ENCODE peak calls at places on chromosomes 1 and 21, in eight cellular contexts. One of them, this sample, is unnamed.
A peak's percentile ranks its signal among the peaks of the same experiment; 100 is the strongest.

GRCh38 chr1:33996281-33996680 is 132.4 kb downstream of the HMGB4 start:
- DNase-seq in transverse colon: no peak
- DNase-seq in AG10803: no peak
- DNase-seq in astrocyte of the spinal cord: no peak
- DNase-seq in stomach: no peak
- DNase-seq in AG09309: no peak
- DNase-seq in cardiac fibroblast: no peak
- DNase-seq in IMR-90: no peak
- DNase-seq in this sample: no peak

GRCh38 chr1:116852910-116853309 is 56.8 kb upstream of the PTGFRN start:
- DNase-seq in transverse colon: no peak
- DNase-seq in AG10803: peak; percentile 44
- DNase-seq in astrocyte of the spinal cord: peak; percentile 73
- DNase-seq in stomach: no peak
- DNase-seq in AG09309: no peak
- DNase-seq in cardiac fibroblast: no peak
- DNase-seq in IMR-90: no peak
- DNase-seq in this sample: no peak

GRCh38 chr1:46527474-46528296 is 23.8 kb downstream of the KNCN start:
- DNase-seq in transverse colon: peak; percentile 85
- DNase-seq in AG10803: peak; percentile 69
- DNase-seq in astrocyte of the spinal cord: peak; percentile 64
- DNase-seq in stomach: peak; percentile 88
- DNase-seq in AG09309: no peak
- DNase-seq in cardiac fibroblast: peak; percentile 83
- DNase-seq in IMR-90: peak; percentile 66
- DNase-seq in this sample: no peak

GRCh38 chr1:156245451-156246232 is 2.2 kb downstream of the PAQR6 start:
- DNase-seq in transverse colon: peak; percentile 33
- DNase-seq in AG10803: no peak
- DNase-seq in astrocyte of the spinal cord: no peak
- DNase-seq in stomach: peak; percentile 42
- DNase-seq in AG09309: no peak
- DNase-seq in cardiac fibroblast: no peak
- DNase-seq in IMR-90: no peak
- DNase-seq in this sample: no peak

GRCh38 chr1:242245255-242245654 is 246.4 kb upstream of the MAP1LC3C start:
- DNase-seq in transverse colon: no peak
- DNase-seq in AG10803: no peak
- DNase-seq in astrocyte of the spinal cord: no peak
- DNase-seq in stomach: no peak
- DNase-seq in AG09309: no peak
- DNase-seq in cardiac fibroblast: no peak
- DNase-seq in IMR-90: no peak
- DNase-seq in this sample: no peak

GRCh38 chr1:52190500-52191252 is 48.8 kb downstream of the ZFYVE9 start:
- DNase-seq in transverse colon: no peak
- DNase-seq in AG10803: no peak
- DNase-seq in astrocyte of the spinal cord: no peak
- DNase-seq in stomach: no peak
- DNase-seq in AG09309: no peak
- DNase-seq in cardiac fibroblast: no peak
- DNase-seq in IMR-90: peak; percentile 30
- DNase-seq in this sample: peak; percentile 16

GRCh38 chr1:98502937-98503336 is 158.6 kb upstream of the SNX7 start:
- DNase-seq in transverse colon: no peak
- DNase-seq in AG10803: no peak
- DNase-seq in astrocyte of the spinal cord: no peak
- DNase-seq in stomach: no peak
- DNase-seq in AG09309: no peak
- DNase-seq in cardiac fibroblast: no peak
- DNase-seq in IMR-90: no peak
- DNase-seq in this sample: no peak

GRCh38 chr21:33171584-33172169 is 58.1 kb upstream of the IFNAR2 start:
- DNase-seq in transverse colon: no peak
- DNase-seq in AG10803: no peak
- DNase-seq in astrocyte of the spinal cord: no peak
- DNase-seq in stomach: no peak
- DNase-seq in AG09309: no peak
- DNase-seq in cardiac fibroblast: no peak
- DNase-seq in IMR-90: no peak
- DNase-seq in this sample: no peak

GRCh38 chr21:42049578-42050430 is 21.3 kb upstream of the UMODL1 start:
- DNase-seq in transverse colon: no peak
- DNase-seq in AG10803: no peak
- DNase-seq in astrocyte of the spinal cord: no peak
- DNase-seq in stomach: no peak
- DNase-seq in AG09309: no peak
- DNase-seq in cardiac fibroblast: no peak
- DNase-seq in IMR-90: no peak
- DNase-seq in this sample: no peak

GRCh38 chr1:48697066-48697707 is 79.5 kb downstream of the BEND5 start:
- DNase-seq in transverse colon: peak; percentile 63
- DNase-seq in AG10803: peak; percentile 16
- DNase-seq in astrocyte of the spinal cord: peak; percentile 23
- DNase-seq in stomach: peak; percentile 74
- DNase-seq in AG09309: no peak
- DNase-seq in cardiac fibroblast: peak; percentile 32
- DNase-seq in IMR-90: peak; percentile 21
- DNase-seq in this sample: peak; percentile 10

GRCh38 chr1:21568006-21568746 is 59.0 kb downstream of the ALPL start:
- DNase-seq in transverse colon: no peak
- DNase-seq in AG10803: no peak
- DNase-seq in astrocyte of the spinal cord: peak; percentile 53
- DNase-seq in stomach: no peak
- DNase-seq in AG09309: no peak
- DNase-seq in cardiac fibroblast: peak; percentile 67
- DNase-seq in IMR-90: peak; percentile 44
- DNase-seq in this sample: no peak

GRCh38 chr1:216944864-216945505 is 221.8 kb upstream of the ESRRG start:
- DNase-seq in transverse colon: no peak
- DNase-seq in AG10803: no peak
- DNase-seq in astrocyte of the spinal cord: no peak
- DNase-seq in stomach: no peak
- DNase-seq in AG09309: no peak
- DNase-seq in cardiac fibroblast: no peak
- DNase-seq in IMR-90: no peak
- DNase-seq in this sample: no peak

GRCh38 chr1:203116048-203116810 is 11.3 kb upstream of the ADORA1 start:
- DNase-seq in transverse colon: no peak
- DNase-seq in AG10803: no peak
- DNase-seq in astrocyte of the spinal cord: no peak
- DNase-seq in stomach: no peak
- DNase-seq in AG09309: no peak
- DNase-seq in cardiac fibroblast: no peak
- DNase-seq in IMR-90: no peak
- DNase-seq in this sample: no peak

GRCh38 chr21:39314155-39315027 is 959 bp upstream of the BRWD1 start:
- DNase-seq in transverse colon: peak; percentile 50
- DNase-seq in AG10803: peak; percentile 80
- DNase-seq in astrocyte of the spinal cord: peak; percentile 75
- DNase-seq in stomach: peak; percentile 28
- DNase-seq in AG09309: no peak
- DNase-seq in cardiac fibroblast: peak; percentile 71
- DNase-seq in IMR-90: peak; percentile 65
- DNase-seq in this sample: no peak

GRCh38 chr1:151905070-151905442 is 4.3 kb downstream of the THEM4 start:
- DNase-seq in transverse colon: no peak
- DNase-seq in AG10803: no peak
- DNase-seq in astrocyte of the spinal cord: no peak
- DNase-seq in stomach: no peak
- DNase-seq in AG09309: no peak
- DNase-seq in cardiac fibroblast: peak; percentile 57
- DNase-seq in IMR-90: no peak
- DNase-seq in this sample: no peak

GRCh38 chr1:81463889-81464288 is 336.8 kb upstream of the ADGRL2 start:
- DNase-seq in transverse colon: no peak
- DNase-seq in AG10803: no peak
- DNase-seq in astrocyte of the spinal cord: no peak
- DNase-seq in stomach: no peak
- DNase-seq in AG09309: no peak
- DNase-seq in cardiac fibroblast: no peak
- DNase-seq in IMR-90: no peak
- DNase-seq in this sample: no peak

GRCh38 chr1:27940297-27940696 is 5.5 kb downstream of the SMPDL3B start:
- DNase-seq in transverse colon: peak; percentile 60
- DNase-seq in AG10803: peak; percentile 31
- DNase-seq in astrocyte of the spinal cord: no peak
- DNase-seq in stomach: peak; percentile 59
- DNase-seq in AG09309: no peak
- DNase-seq in cardiac fibroblast: peak; percentile 47
- DNase-seq in IMR-90: no peak
- DNase-seq in this sample: peak; percentile 32

GRCh38 chr1:153805929-153806750 is 30.9 kb downstream of the SLC27A3 start:
- DNase-seq in transverse colon: no peak
- DNase-seq in AG10803: no peak
- DNase-seq in astrocyte of the spinal cord: no peak
- DNase-seq in stomach: no peak
- DNase-seq in AG09309: no peak
- DNase-seq in cardiac fibroblast: peak; percentile 13
- DNase-seq in IMR-90: no peak
- DNase-seq in this sample: no peak
- H3K4me3 ChIP-seq in transverse colon: no peak overlapping the region
- H3K4me3 ChIP-seq in AG10803: no peak overlapping the region
- H3K4me3 ChIP-seq in astrocyte of the spinal cord: no peak overlapping the region
- H3K4me3 ChIP-seq in stomach: no peak overlapping the region
- H3K4me3 ChIP-seq in AG09309: no peak overlapping the region
- H3K4me3 ChIP-seq in cardiac fibroblast: no peak overlapping the region
- H3K4me3 ChIP-seq in IMR-90: no peak overlapping the region
- H3K4me3 ChIP-seq in this sample: no peak overlapping the region

GRCh38 chr1:230938924-230939368 is 39.7 kb downstream of the TTC13 start:
- DNase-seq in transverse colon: no peak
- DNase-seq in AG10803: no peak
- DNase-seq in astrocyte of the spinal cord: no peak
- DNase-seq in stomach: no peak
- DNase-seq in AG09309: no peak
- DNase-seq in cardiac fibroblast: no peak
- DNase-seq in IMR-90: no peak
- DNase-seq in this sample: no peak
- H3K4me3 ChIP-seq in transverse colon: no peak overlapping the region
- H3K4me3 ChIP-seq in AG10803: no peak overlapping the region
- H3K4me3 ChIP-seq in astrocyte of the spinal cord: no peak overlapping the region
- H3K4me3 ChIP-seq in stomach: no peak overlapping the region
- H3K4me3 ChIP-seq in AG09309: no peak overlapping the region
- H3K4me3 ChIP-seq in cardiac fibroblast: no peak overlapping the region
- H3K4me3 ChIP-seq in IMR-90: no peak overlapping the region
- H3K4me3 ChIP-seq in this sample: no peak overlapping the region

GRCh38 chr1:226512076-226512728 is 36.4 kb upstream of the STUM start:
- DNase-seq in transverse colon: no peak
- DNase-seq in AG10803: no peak
- DNase-seq in astrocyte of the spinal cord: no peak
- DNase-seq in stomach: peak; percentile 1
- DNase-seq in AG09309: no peak
- DNase-seq in cardiac fibroblast: no peak
- DNase-seq in IMR-90: no peak
- DNase-seq in this sample: no peak
- H3K4me3 ChIP-seq in transverse colon: no peak overlapping the region
- H3K4me3 ChIP-seq in AG10803: no peak overlapping the region
- H3K4me3 ChIP-seq in astrocyte of the spinal cord: no peak overlapping the region
- H3K4me3 ChIP-seq in stomach: no peak overlapping the region
- H3K4me3 ChIP-seq in AG09309: no peak overlapping the region
- H3K4me3 ChIP-seq in cardiac fibroblast: no peak overlapping the region
- H3K4me3 ChIP-seq in IMR-90: no peak overlapping the region
- H3K4me3 ChIP-seq in this sample: no peak overlapping the region

GRCh38 chr1:205669341-205670142 is 10.8 kb downstream of the SLC45A3 start:
- DNase-seq in transverse colon: no peak
- DNase-seq in AG10803: no peak
- DNase-seq in astrocyte of the spinal cord: no peak
- DNase-seq in stomach: no peak
- DNase-seq in AG09309: no peak
- DNase-seq in cardiac fibroblast: no peak
- DNase-seq in IMR-90: no peak
- DNase-seq in this sample: no peak
- H3K4me3 ChIP-seq in transverse colon: no peak overlapping the region
- H3K4me3 ChIP-seq in AG10803: no peak overlapping the region
- H3K4me3 ChIP-seq in astrocyte of the spinal cord: no peak overlapping the region
- H3K4me3 ChIP-seq in stomach: no peak overlapping the region
- H3K4me3 ChIP-seq in AG09309: no peak overlapping the region
- H3K4me3 ChIP-seq in cardiac fibroblast: no peak overlapping the region
- H3K4me3 ChIP-seq in IMR-90: no peak overlapping the region
- H3K4me3 ChIP-seq in this sample: no peak overlapping the region

GRCh38 chr1:109641341-109641740 is 14.6 kb upstream of the GSTM4 start:
- DNase-seq in transverse colon: no peak
- DNase-seq in AG10803: no peak
- DNase-seq in astrocyte of the spinal cord: no peak
- DNase-seq in stomach: no peak
- DNase-seq in AG09309: no peak
- DNase-seq in cardiac fibroblast: no peak
- DNase-seq in IMR-90: no peak
- DNase-seq in this sample: no peak

GRCh38 chr1:109640285-109640865 is 15.5 kb upstream of the GSTM4 start:
- DNase-seq in transverse colon: peak; percentile 93
- DNase-seq in AG10803: peak; percentile 54
- DNase-seq in astrocyte of the spinal cord: peak; percentile 57
- DNase-seq in stomach: peak; percentile 93
- DNase-seq in AG09309: no peak
- DNase-seq in cardiac fibroblast: peak; percentile 80
- DNase-seq in IMR-90: peak; percentile 55
- DNase-seq in this sample: peak; percentile 66

GRCh38 chr1:109639841-109640184 is 16.1 kb upstream of the GSTM4 start:
- DNase-seq in transverse colon: peak; percentile 7
- DNase-seq in AG10803: no peak
- DNase-seq in astrocyte of the spinal cord: no peak
- DNase-seq in stomach: no peak
- DNase-seq in AG09309: no peak
- DNase-seq in cardiac fibroblast: no peak
- DNase-seq in IMR-90: no peak
- DNase-seq in this sample: no peak

GRCh38 chr1:109637446-109637845 is 17.8 kb downstream of the AMPD2 start:
- DNase-seq in transverse colon: no peak
- DNase-seq in AG10803: no peak
- DNase-seq in astrocyte of the spinal cord: no peak
- DNase-seq in stomach: peak; percentile 10
- DNase-seq in AG09309: no peak
- DNase-seq in cardiac fibroblast: no peak
- DNase-seq in IMR-90: no peak
- DNase-seq in this sample: no peak

GRCh38 chr1:109639063-109639840 is 16.6 kb upstream of the GSTM4 start:
- DNase-seq in transverse colon: no peak
- DNase-seq in AG10803: no peak
- DNase-seq in astrocyte of the spinal cord: no peak
- DNase-seq in stomach: no peak
- DNase-seq in AG09309: no peak
- DNase-seq in cardiac fibroblast: no peak
- DNase-seq in IMR-90: no peak
- DNase-seq in this sample: no peak
- H3K4me3 ChIP-seq in transverse colon: no peak overlapping the region
- H3K4me3 ChIP-seq in AG10803: no peak overlapping the region
- H3K4me3 ChIP-seq in astrocyte of the spinal cord: no peak overlapping the region
- H3K4me3 ChIP-seq in stomach: no peak overlapping the region
- H3K4me3 ChIP-seq in AG09309: no peak overlapping the region
- H3K4me3 ChIP-seq in cardiac fibroblast: no peak overlapping the region
- H3K4me3 ChIP-seq in IMR-90: no peak overlapping the region
- H3K4me3 ChIP-seq in this sample: no peak overlapping the region

DNA sequence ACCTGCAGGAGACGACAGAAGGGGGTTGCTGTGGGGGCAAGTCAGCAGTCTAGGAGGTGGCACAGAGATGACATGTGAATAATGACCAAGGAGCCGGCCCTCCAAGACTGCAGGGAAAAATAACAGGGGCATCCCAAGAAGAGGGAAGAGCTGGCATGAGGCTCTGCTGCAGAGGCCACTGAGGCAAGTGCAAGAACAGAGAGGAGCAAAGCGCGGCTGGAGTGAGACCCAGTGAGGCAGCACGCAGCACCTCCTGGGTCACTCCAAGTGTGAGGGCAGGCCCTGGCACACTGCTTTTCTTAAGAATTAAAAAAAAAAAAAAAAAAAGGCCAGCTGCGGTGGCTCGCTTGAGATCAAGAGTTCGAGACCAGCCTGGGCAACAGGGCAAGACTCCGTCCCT is 80.1 kb downstream of the SLC66A1 start:
- DNase-seq in transverse colon: no peak
- DNase-seq in AG10803: no peak
- DNase-seq in astrocyte of the spinal cord: no peak
- DNase-seq in stomach: no peak
- DNase-seq in AG09309: no peak
- DNase-seq in cardiac fibroblast: no peak
- DNase-seq in IMR-90: no peak
- DNase-seq in this sample: peak; percentile 18
- H3K4me3 ChIP-seq in transverse colon: no peak overlapping the region
- H3K4me3 ChIP-seq in AG10803: no peak overlapping the region
- H3K4me3 ChIP-seq in astrocyte of the spinal cord: no peak overlapping the region
- H3K4me3 ChIP-seq in stomach: no peak overlapping the region
- H3K4me3 ChIP-seq in AG09309: no peak overlapping the region
- H3K4me3 ChIP-seq in cardiac fibroblast: no peak overlapping the region
- H3K4me3 ChIP-seq in IMR-90: no peak overlapping the region
- H3K4me3 ChIP-seq in this sample: no peak overlapping the region

This sample was measured in Jurkat, Clone E6-1.